ENCODE peak calls at places on chromosome 3, in eight cellular contexts. C is dorsolateral prefrontal cortex, Z is lung, D is MCF 10A, A is GM20000, R is AG04450, L is right lobe of liver, B is ovary. U is an unnamed sample.

GRCh38 chr3:169604568-169604967 is 58.9 kb downstream of the MECOM start:
- DNase-seq in C (no peak), Z (no peak), D (peak; percentile 25), A (no peak), R (no peak), L (no peak), B (no peak), U (no peak)

GRCh38 chr3:52299247-52299657 is 11.6 kb downstream of the GLYCTK start:
- DNase-seq in C (no peak), Z (no peak), D (no peak), A (no peak), R (no peak), L (no peak), B (no peak), U (no peak)

GRCh38 chr3:46490338-46491084 is 7.3 kb upstream of the RTP3 start:
- DNase-seq in C (no peak), Z (no peak), D (peak; percentile 39), A (no peak), R (no peak), L (no peak), B (no peak), U (no peak)

GRCh38 chr3:69080233-69080644 is at the start of gene UBA3:
- DNase-seq in C (peak; percentile 86), Z (peak; percentile 94), D (peak; percentile 89), A (peak; percentile 89), R (no peak), L (peak; percentile 95), B (peak; percentile 89), U (peak; percentile 42)

GRCh38 chr3:41711656-41712055 is 250.2 kb downstream of the ULK4 start:
- DNase-seq in C (no peak), Z (no peak), D (no peak), A (no peak), R (no peak), L (no peak), B (no peak), U (no peak)

GRCh38 chr3:23877324-23877980 is 39.3 kb downstream of the NKIRAS1 start:
- DNase-seq in C (no peak), Z (peak; percentile 50), D (peak; percentile 93), A (no peak), R (no peak), L (peak; percentile 42), B (no peak), U (no peak)

GRCh38 chr3:66276705-66277274 is 56.0 kb downstream of the SLC25A26 start:
- DNase-seq in C (peak; percentile 60), Z (peak; percentile 57), D (peak; percentile 68), A (peak; percentile 31), R (peak; percentile 65), L (no peak), B (peak; percentile 44), U (no peak)

GRCh38 chr3:32278714-32279113 is 40.2 kb downstream of the CMTM8 start:
- DNase-seq in C (no peak), Z (no peak), D (peak; percentile 30), A (no peak), R (no peak), L (no peak), B (no peak), U (no peak)

GRCh38 chr3:32401541-32402052 is 9.9 kb downstream of the CMTM7 start:
- DNase-seq in C (peak; percentile 63), Z (peak; percentile 73), D (peak; percentile 55), A (peak; percentile 73), R (no peak), L (peak; percentile 78), B (peak; percentile 70), U (no peak)

GRCh38 chr3:15339786-15340215 is 7.4 kb upstream of the SH3BP5 start:
- DNase-seq in C (no peak), Z (no peak), D (peak; percentile 32), A (no peak), R (no peak), L (no peak), B (no peak), U (no peak)

GRCh38 chr3:61381745-61382392 is 130.6 kb upstream of the FHIT start:
- DNase-seq in C (no peak), Z (no peak), D (peak; percentile 56), A (peak; percentile 64), R (no peak), L (no peak), B (no peak), U (no peak)

GRCh38 chr3:108669211-108669610 is 79.7 kb downstream of the DZIP3 start:
- DNase-seq in C (no peak), Z (no peak), D (no peak), A (no peak), R (no peak), L (no peak), B (no peak), U (no peak)

GRCh38 chr3:31534036-31534435 is 1.3 kb downstream of the STT3B start:
- DNase-seq in C (no peak), Z (no peak), D (peak; percentile 33), A (no peak), R (no peak), L (no peak), B (no peak), U (no peak)

GRCh38 chr3:72646263-72646662 is 202.0 kb downstream of the SHQ1 start:
- DNase-seq in C (no peak), Z (no peak), D (no peak), A (no peak), R (no peak), L (no peak), B (no peak), U (no peak)

GRCh38 chr3:31391150-31391549 is 141.6 kb upstream of the STT3B start:
- DNase-seq in C (no peak), Z (no peak), D (no peak), A (peak; percentile 44), R (no peak), L (no peak), B (peak; percentile 41), U (no peak)

GRCh38 chr3:196868297-196868661 is 559 bp downstream of the SENP5 start:
- DNase-seq in C (no peak), Z (no peak), D (peak; percentile 22), A (peak; percentile 36), R (no peak), L (no peak), B (no peak), U (no peak)

GRCh38 chr3:141431411-141432378 is 55.1 kb upstream of the RASA2 start:
- DNase-seq in C (peak; percentile 66), Z (no peak), D (no peak), A (no peak), R (no peak), L (peak; percentile 41), B (no peak), U (no peak)

GRCh38 chr3:168116279-168116678 is 20.6 kb upstream of the GOLIM4 start:
- DNase-seq in C (no peak), Z (peak; percentile 80), D (no peak), A (no peak), R (no peak), L (no peak), B (no peak), U (no peak)

GRCh38 chr3:43865376-43865775 is 174.6 kb downstream of the ABHD5 start:
- DNase-seq in C (no peak), Z (peak; percentile 25), D (no peak), A (no peak), R (no peak), L (no peak), B (no peak), U (no peak)
- TF ChIP-seq CTCF in C (no peak), Z (no peak), D (no peak), A (no peak), R (no peak), L (no peak), B (no peak), U (no peak)

DNA sequence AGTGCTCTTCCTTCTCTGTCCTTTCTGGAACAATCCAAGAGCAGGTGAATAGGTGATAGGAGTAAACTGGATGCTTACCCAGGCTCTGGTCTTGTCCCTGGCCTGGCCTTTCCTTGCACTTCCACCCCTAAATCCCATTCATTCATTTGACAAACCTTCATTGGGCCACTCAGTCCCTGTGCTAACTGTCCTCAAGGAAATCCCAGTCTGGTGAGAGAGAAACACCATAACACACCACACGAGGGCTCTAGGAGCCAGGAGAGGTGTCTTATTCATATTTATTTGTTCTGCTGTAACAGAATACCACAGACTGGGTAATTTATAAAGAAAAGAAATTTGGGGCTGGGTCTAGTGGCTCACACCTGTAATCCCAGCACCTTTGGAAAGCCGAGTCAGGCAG is 22.8 kb downstream of the EFCC1 start:
- DNase-seq in C (no peak), Z (no peak), D (peak; percentile 43), A (no peak), R (no peak), L (no peak), B (no peak), U (no peak)
- TF ChIP-seq CTCF in C (no peak), Z (no peak), D (no peak), A (no peak), R (peak; percentile 38), L (peak; percentile 34), B (no peak), U (no peak)

GRCh38 chr3:29420106-29420505 is 139.2 kb downstream of the RBMS3 start:
- DNase-seq in C (no peak), Z (no peak), D (no peak), A (no peak), R (no peak), L (no peak), B (no peak), U (no peak)

GRCh38 chr3:29412117-29412516 is 131.2 kb downstream of the RBMS3 start:
- DNase-seq in C (no peak), Z (no peak), D (no peak), A (no peak), R (no peak), L (no peak), B (no peak), U (no peak)

GRCh38 chr3:29416514-29416913 is 135.6 kb downstream of the RBMS3 start:
- DNase-seq in C (no peak), Z (no peak), D (peak; percentile 50), A (no peak), R (no peak), L (no peak), B (no peak), U (no peak)

GRCh38 chr3:29410660-29411405 is 130.0 kb downstream of the RBMS3 start:
- DNase-seq in C (no peak), Z (no peak), D (no peak), A (no peak), R (no peak), L (no peak), B (no peak), U (no peak)

DNA sequence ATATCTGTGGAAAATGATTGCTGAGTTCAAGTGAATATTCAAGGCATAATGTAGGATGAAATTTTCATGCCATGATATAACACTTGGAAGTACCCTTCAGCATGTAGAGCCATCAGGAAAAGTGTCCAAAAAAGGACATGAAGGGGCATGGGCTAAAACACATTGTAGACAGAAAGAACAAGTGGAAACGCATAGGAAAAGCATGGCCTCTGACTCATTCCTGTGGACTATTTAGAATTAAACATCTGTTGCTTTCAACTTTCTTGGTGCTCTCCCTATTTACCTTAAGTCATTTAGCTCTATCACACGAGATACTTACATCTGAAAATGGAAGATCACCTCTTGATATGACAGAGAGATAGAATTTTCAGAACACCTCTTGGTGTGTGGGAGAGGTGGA is 135.0 kb downstream of the RBMS3 start:
- DNase-seq in C (no peak), Z (no peak), D (no peak), A (no peak), R (no peak), L (no peak), B (no peak), U (no peak)
- TF ChIP-seq CTCF in C (no peak), Z (no peak), D (no peak), A (no peak), R (no peak), L (no peak), B (no peak), U (no peak)

GRCh38 chr3:100891033-100891432 is 102.2 kb downstream of the ABI3BP start:
- DNase-seq in C (no peak), Z (no peak), D (peak; percentile 54), A (no peak), R (no peak), L (no peak), B (no peak), U (no peak)
- TF ChIP-seq CTCF in C (no peak), Z (no peak), D (peak; percentile 36), A (no peak), R (peak; percentile 69), L (no peak), B (no peak), U (peak; percentile 12)

U was measured in D721Med.